ENCODE peak calls at places on chromosomes 16 and 17, in four cellular contexts. W is DND-41, X is mesendoderm, S is kidney. Y is an unnamed sample.

GRCh38 chr17:31269597-31269996 is 27.4 kb downstream of the OMG start:
- DNase-seq in W (no peak), X (peak), S (no peak), Y (peak)

GRCh38 chr17:13888043-13888442 is 181.3 kb upstream of the COX10 start:
- DNase-seq in W (no peak), X (no peak), S (no peak), Y (peak)

GRCh38 chr16:80176114-80176513 is 364.7 kb upstream of the DYNLRB2 start:
- DNase-seq in W (no peak), X (no peak), S (no peak), Y (no peak)

GRCh38 chr17:57984226-57984890 is 3.7 kb downstream of the VEZF1 start:
- DNase-seq in W (no peak), X (no peak), S (no peak), Y (peak)

GRCh38 chr17:2421315-2422147 is 20.7 kb upstream of the MNT start:
- DNase-seq in W (no peak), X (peak), S (no peak), Y (no peak)

GRCh38 chr17:43401293-43401692 is 2.5 kb downstream of the ARL4D start:
- DNase-seq in W (no peak), X (no peak), S (peak), Y (peak)

GRCh38 chr17:34503804-34504203 is 75.6 kb upstream of the TMEM132E start:
- DNase-seq in W (no peak), X (no peak), S (peak), Y (no peak)

GRCh38 chr17:64632606-64633005 is 29.5 kb downstream of the SMURF2 start:
- DNase-seq in W (no peak), X (no peak), S (no peak), Y (peak)

GRCh38 chr16:85392756-85393673 is 220.1 kb upstream of the GSE1 start:
- DNase-seq in W (peak), X (no peak), S (peak), Y (no peak)

GRCh38 chr17:8137645-8138342 is 13.9 kb upstream of the HES7 start:
- DNase-seq in W (no peak), X (no peak), S (peak), Y (no peak)

GRCh38 chr16:6377956-6378355 is 954.7 kb upstream of the RBFOX1 start:
- DNase-seq in W (no peak), X (no peak), S (no peak), Y (no peak)

GRCh38 chr17:82940226-82941020 is 100.6 kb upstream of the ZNF750 start:
- DNase-seq in W (no peak), X (no peak), S (peak), Y (no peak)

GRCh38 chr17:948284-948852 is 31.2 kb downstream of the NXN start:
- DNase-seq in W (no peak), X (peak), S (peak), Y (no peak)

GRCh38 chr16:1572664-1573063 is 39.2 kb downstream of the TMEM204 start:
- DNase-seq in W (no peak), X (no peak), S (no peak), Y (no peak)

GRCh38 chr17:39197380-39198185 is at the start of gene CACNB1:
- DNase-seq in W (peak), X (peak), S (peak), Y (peak)

GRCh38 chr17:75828741-75829140 is 15.5 kb downstream of the UNC13D start:
- DNase-seq in W (no peak), X (no peak), S (peak), Y (no peak)

GRCh38 chr16:78892925-78893324 is 707.6 kb downstream of the MAF start:
- DNase-seq in W (no peak), X (no peak), S (no peak), Y (no peak)

DNA sequence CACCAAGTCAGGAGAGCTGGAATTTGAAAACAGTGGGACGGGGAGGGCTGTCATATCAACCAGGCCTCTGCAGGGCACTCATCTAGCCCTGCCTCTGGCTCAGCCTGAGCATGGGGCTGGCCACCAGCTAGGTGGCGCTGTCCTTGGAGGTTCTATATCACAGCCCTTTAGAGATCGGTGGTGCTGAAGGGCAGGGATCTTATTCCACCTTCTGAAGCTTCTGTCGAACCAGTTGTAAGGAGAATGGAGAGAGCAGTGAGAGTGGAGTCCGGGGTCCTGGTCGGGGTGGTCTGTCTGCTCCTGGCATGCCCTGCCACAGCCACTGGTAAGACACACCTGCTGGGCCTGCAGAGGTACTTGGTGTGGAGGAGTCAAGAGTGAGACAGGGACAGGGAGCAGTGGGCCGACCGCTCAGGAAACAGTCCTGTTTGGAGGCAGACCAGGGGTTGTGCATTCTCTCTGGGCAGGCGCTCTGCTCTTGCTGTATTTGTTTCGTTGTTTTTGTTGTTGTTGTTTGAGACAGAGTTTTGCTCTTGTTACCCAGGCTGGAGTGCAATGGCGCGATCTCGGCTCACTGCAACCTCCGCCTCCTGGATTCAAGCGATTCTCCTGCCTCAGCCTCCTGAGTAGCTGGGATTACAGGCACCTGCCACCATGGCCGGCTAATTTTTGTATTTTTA is at the start of gene CES3:
- DNase-seq in W (peak), X (peak), S (no peak), Y (peak)
- H3K9ac ChIP-seq in W (peak), X (peak), S (peak), Y (no peak)

GRCh38 chr16:56325956-56326355 is 99.4 kb downstream of the AMFR start:
- DNase-seq in W (no peak), X (no peak), S (no peak), Y (no peak)
- H3K9ac ChIP-seq in W (no peak), X (no peak), S (no peak), Y (no peak)

GRCh38 chr16:84718-85452 is 6.9 kb downstream of the MPG start:
- DNase-seq in W (peak), X (no peak), S (peak), Y (peak)
- H3K9ac ChIP-seq in W (no peak), X (no peak), S (no peak), Y (peak)

GRCh38 chr16:9154576-9155410 is 63.3 kb downstream of the HAPSTR1 start:
- DNase-seq in W (peak), X (no peak), S (no peak), Y (no peak)
- H3K9ac ChIP-seq in W (no peak), X (no peak), S (no peak), Y (no peak)

DNA sequence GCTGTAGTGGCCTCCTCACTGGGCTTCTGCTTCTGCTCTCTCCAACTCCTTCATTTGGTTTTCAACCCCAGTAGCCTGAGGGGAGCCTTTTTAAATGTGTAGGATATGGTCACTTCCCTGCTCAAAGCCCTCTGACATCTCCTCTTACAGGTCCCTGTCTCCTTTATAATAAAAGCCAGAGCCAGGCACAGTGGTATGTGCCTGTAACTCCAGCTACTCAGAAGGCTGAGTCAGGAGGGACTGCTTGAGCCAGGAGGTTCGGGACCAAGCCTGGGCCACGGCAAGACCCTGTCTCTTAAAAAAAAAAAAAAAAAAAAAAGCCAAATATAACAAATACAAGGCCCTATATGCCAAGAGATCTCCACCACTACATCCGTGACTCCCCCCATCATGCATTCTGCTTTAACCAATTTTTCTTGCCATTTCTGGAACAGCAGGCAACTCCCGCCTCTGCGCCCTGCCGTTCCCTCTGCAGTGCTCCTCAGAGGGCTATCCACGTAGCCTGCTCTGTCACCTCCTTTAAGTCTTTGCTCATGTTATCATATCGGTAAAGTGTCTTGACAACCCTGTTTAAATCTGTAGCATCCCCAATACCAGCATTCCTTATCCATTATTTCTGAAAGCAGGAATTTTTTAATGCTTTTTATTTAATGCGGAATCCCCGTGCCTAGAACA is 9.4 kb downstream of the ZNF771 start:
- DNase-seq in W (no peak), X (peak), S (no peak), Y (no peak)
- H3K9ac ChIP-seq in W (peak), X (peak), S (peak), Y (no peak)

GRCh38 chr16:88526008-88526905 is 43.9 kb upstream of the ZC3H18 start:
- DNase-seq in W (no peak), X (no peak), S (no peak), Y (no peak)
- H3K9ac ChIP-seq in W (no peak), X (no peak), S (no peak), Y (no peak)

GRCh38 chr16:67935096-67935401 is 1.6 kb downstream of the PSMB10 start:
- DNase-seq in W (no peak), X (no peak), S (no peak), Y (no peak)
- H3K9ac ChIP-seq in W (peak), X (peak), S (peak), Y (peak)

GRCh38 chr17:80124351-80124981 is 22.5 kb downstream of the EIF4A3 start:
- DNase-seq in W (no peak), X (peak), S (no peak), Y (no peak)

GRCh38 chr17:80122026-80122575 is 20.7 kb downstream of the GAA start:
- DNase-seq in W (no peak), X (no peak), S (no peak), Y (no peak)

GRCh38 chr17:80122926-80123505 is 21.6 kb downstream of the GAA start:
- DNase-seq in W (no peak), X (no peak), S (no peak), Y (no peak)

GRCh38 chr17:80125656-80126448 is 21.1 kb downstream of the EIF4A3 start:
- DNase-seq in W (no peak), X (no peak), S (no peak), Y (peak)

GRCh38 chr17:80123791-80124190 is 22.4 kb downstream of the GAA start:
- DNase-seq in W (no peak), X (peak), S (no peak), Y (peak)
- H3K9ac ChIP-seq in W (no peak), X (no peak), S (no peak), Y (no peak)

DNA sequence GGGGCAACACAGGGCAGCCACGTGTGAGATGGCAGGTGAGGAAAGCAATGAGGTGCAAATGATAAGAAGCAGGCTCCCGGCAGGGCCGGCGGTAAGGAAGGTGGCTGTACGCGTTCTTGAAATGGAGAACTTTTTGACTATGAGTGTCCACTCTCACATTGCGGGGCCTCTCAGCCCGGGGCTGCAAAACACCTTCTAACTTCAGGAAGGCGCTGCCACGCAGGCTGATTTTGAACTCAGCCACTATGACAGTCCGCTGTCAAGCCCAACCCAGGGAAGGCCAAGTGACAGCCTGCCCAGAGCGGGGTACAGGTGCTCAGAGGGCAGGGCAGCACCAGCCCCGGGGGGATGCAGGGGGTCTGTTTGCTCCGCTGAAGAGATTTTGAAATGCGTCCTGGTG is 14.3 kb upstream of the SREBF1 start:
- DNase-seq in W (no peak), X (no peak), S (no peak), Y (no peak)
- H3K9ac ChIP-seq in W (peak), X (no peak), S (no peak), Y (no peak)

DNA sequence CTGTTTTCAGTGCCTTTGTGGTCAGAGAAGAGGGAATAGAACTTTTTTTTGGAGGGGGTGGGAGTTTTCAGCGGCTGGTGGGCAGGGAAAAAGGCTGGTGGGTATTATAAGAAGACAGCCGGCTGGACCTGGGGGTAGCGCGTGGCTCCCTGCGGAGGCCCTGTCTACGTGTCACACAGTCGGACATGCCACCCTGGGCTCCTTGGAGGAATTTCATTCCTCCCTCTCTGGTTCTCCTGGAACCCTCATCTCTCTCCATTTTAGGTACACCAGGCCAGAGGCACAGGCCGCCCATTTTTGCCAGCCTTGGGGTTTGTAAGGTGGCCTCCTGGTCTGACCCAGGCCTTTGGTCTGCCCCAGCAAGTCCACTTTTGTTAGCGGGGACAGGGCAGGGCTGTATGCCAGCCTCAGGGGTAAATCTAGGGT is 908 bp downstream of the FKBP10 start:
- DNase-seq in W (no peak), X (no peak), S (no peak), Y (no peak)
- H3K9ac ChIP-seq in W (no peak), X (peak), S (no peak), Y (peak)